ENCODE peak calls at places on chromosome 22, in six cellular contexts. One of them, this sample, is unnamed.

GRCh38 chr22:31095637-31096249 is 11.6 kb downstream of the SELENOM start:
- DNase-seq in CD8-positive, alpha-beta T cell: no peak
- DNase-seq in left lung: no peak
- DNase-seq in heart left ventricle: no peak
- DNase-seq in pancreas: no peak
- DNase-seq in sigmoid colon: no peak
- DNase-seq in this sample: no peak

GRCh38 chr22:20844055-20845037 is 14.3 kb downstream of the PI4KA start:
- DNase-seq in pancreas: no peak
- DNase-seq in sigmoid colon: no peak
- DNase-seq in CD8-positive, alpha-beta T cell: no peak
- DNase-seq in heart left ventricle: no peak
- DNase-seq in left lung: no peak
- DNase-seq in this sample: no peak

GRCh38 chr22:46043339-46043738 is 66.4 kb upstream of the WNT7B start:
- DNase-seq in CD8-positive, alpha-beta T cell: no peak
- DNase-seq in pancreas: no peak
- DNase-seq in sigmoid colon: peak; percentile 64
- DNase-seq in left lung: no peak
- DNase-seq in heart left ventricle: no peak
- DNase-seq in this sample: peak; percentile 56

GRCh38 chr22:33111491-33111890 is 53.3 kb upstream of the SYN3 start:
- DNase-seq in CD8-positive, alpha-beta T cell: no peak
- DNase-seq in left lung: no peak
- DNase-seq in sigmoid colon: no peak
- DNase-seq in heart left ventricle: no peak
- DNase-seq in pancreas: no peak
- DNase-seq in this sample: no peak

GRCh38 chr22:46364341-46365165 is 29.0 kb downstream of the TRMU start:
- DNase-seq in heart left ventricle: no peak
- DNase-seq in left lung: peak; percentile 70
- DNase-seq in pancreas: peak; percentile 74
- DNase-seq in CD8-positive, alpha-beta T cell: no peak
- DNase-seq in sigmoid colon: no peak
- DNase-seq in this sample: no peak

GRCh38 chr22:35561796-35562526 is 21.3 kb downstream of the RASD2 start:
- DNase-seq in left lung: peak; percentile 49
- DNase-seq in CD8-positive, alpha-beta T cell: no peak
- DNase-seq in pancreas: no peak
- DNase-seq in heart left ventricle: no peak
- DNase-seq in sigmoid colon: no peak
- DNase-seq in this sample: no peak

GRCh38 chr22:41914611-41915034 is 251 bp downstream of the SHISA8 start:
- DNase-seq in heart left ventricle: no peak
- DNase-seq in left lung: no peak
- DNase-seq in pancreas: no peak
- DNase-seq in CD8-positive, alpha-beta T cell: no peak
- DNase-seq in sigmoid colon: no peak
- DNase-seq in this sample: no peak

GRCh38 chr22:22195265-22196017 is 49.1 kb upstream of the VPREB1 start:
- DNase-seq in pancreas: peak; percentile 89
- DNase-seq in left lung: no peak
- DNase-seq in CD8-positive, alpha-beta T cell: peak; percentile 80
- DNase-seq in sigmoid colon: no peak
- DNase-seq in heart left ventricle: peak; percentile 46
- DNase-seq in this sample: no peak

GRCh38 chr22:45224988-45225731 is 15.5 kb downstream of the KIAA0930 start:
- DNase-seq in left lung: peak; percentile 59
- DNase-seq in CD8-positive, alpha-beta T cell: no peak
- DNase-seq in heart left ventricle: no peak
- DNase-seq in pancreas: no peak
- DNase-seq in sigmoid colon: no peak
- DNase-seq in this sample: no peak

GRCh38 chr22:43848366-43849171 is 13.7 kb downstream of the SULT4A1 start:
- DNase-seq in left lung: no peak
- DNase-seq in pancreas: no peak
- DNase-seq in heart left ventricle: no peak
- DNase-seq in sigmoid colon: peak; percentile 43
- DNase-seq in CD8-positive, alpha-beta T cell: no peak
- DNase-seq in this sample: peak; percentile 40

GRCh38 chr22:22318723-22319465 is 74.3 kb downstream of the VPREB1 start:
- DNase-seq in sigmoid colon: no peak
- DNase-seq in pancreas: no peak
- DNase-seq in heart left ventricle: no peak
- DNase-seq in left lung: no peak
- DNase-seq in CD8-positive, alpha-beta T cell: no peak
- DNase-seq in this sample: no peak

GRCh38 chr22:36144886-36145541 is 15.5 kb downstream of the APOL3 start:
- DNase-seq in left lung: no peak
- DNase-seq in heart left ventricle: peak; percentile 72
- DNase-seq in pancreas: no peak
- DNase-seq in CD8-positive, alpha-beta T cell: peak; percentile 40
- DNase-seq in sigmoid colon: peak; percentile 89
- DNase-seq in this sample: peak; percentile 79

GRCh38 chr22:32648486-32648885 is 153.0 kb upstream of the TIMP3 start:
- DNase-seq in sigmoid colon: no peak
- DNase-seq in CD8-positive, alpha-beta T cell: no peak
- DNase-seq in heart left ventricle: no peak
- DNase-seq in pancreas: no peak
- DNase-seq in left lung: no peak
- DNase-seq in this sample: no peak

GRCh38 chr22:37018815-37019308 is 385 bp downstream of the TST start:
- DNase-seq in CD8-positive, alpha-beta T cell: no peak
- DNase-seq in pancreas: peak; percentile 87
- DNase-seq in heart left ventricle: peak; percentile 81
- DNase-seq in left lung: peak; percentile 89
- DNase-seq in sigmoid colon: peak; percentile 90
- DNase-seq in this sample: peak; percentile 84

GRCh38 chr22:24503137-24503850 is 8.2 kb downstream of the UPB1 start:
- DNase-seq in CD8-positive, alpha-beta T cell: peak; percentile 56
- DNase-seq in left lung: no peak
- DNase-seq in sigmoid colon: no peak
- DNase-seq in pancreas: no peak
- DNase-seq in heart left ventricle: peak; percentile 60
- DNase-seq in this sample: no peak

GRCh38 chr22:29840498-29840897 is 2.4 kb upstream of the ASCC2 start:
- DNase-seq in heart left ventricle: no peak
- DNase-seq in pancreas: no peak
- DNase-seq in CD8-positive, alpha-beta T cell: no peak
- DNase-seq in sigmoid colon: no peak
- DNase-seq in left lung: no peak
- DNase-seq in this sample: no peak

GRCh38 chr22:43970037-43970747 is 14.9 kb downstream of the SAMM50 start:
- DNase-seq in left lung: no peak
- DNase-seq in CD8-positive, alpha-beta T cell: no peak
- DNase-seq in heart left ventricle: no peak
- DNase-seq in pancreas: no peak
- DNase-seq in sigmoid colon: peak; percentile 41
- DNase-seq in this sample: peak; percentile 38

GRCh38 chr22:30408388-30409101 is 11.7 kb downstream of the SEC14L2 start:
- DNase-seq in left lung: no peak
- DNase-seq in pancreas: no peak
- DNase-seq in sigmoid colon: no peak
- DNase-seq in heart left ventricle: no peak
- DNase-seq in CD8-positive, alpha-beta T cell: peak; percentile 11
- DNase-seq in this sample: no peak

GRCh38 chr22:46102752-46103151 is 47.6 kb upstream of the PPARA start:
- DNase-seq in heart left ventricle: no peak
- DNase-seq in sigmoid colon: no peak
- DNase-seq in pancreas: peak; percentile 83
- DNase-seq in CD8-positive, alpha-beta T cell: no peak
- DNase-seq in left lung: no peak
- DNase-seq in this sample: no peak

GRCh38 chr22:23225724-23226496 is 45.6 kb downstream of the BCR start:
- DNase-seq in CD8-positive, alpha-beta T cell: peak; percentile 68
- DNase-seq in heart left ventricle: peak; percentile 53
- DNase-seq in sigmoid colon: no peak
- DNase-seq in left lung: peak; percentile 87
- DNase-seq in pancreas: no peak
- DNase-seq in this sample: no peak

GRCh38 chr22:47369020-47369419 is 606.6 kb downstream of the TBC1D22A start:
- DNase-seq in heart left ventricle: no peak
- DNase-seq in pancreas: peak; percentile 31
- DNase-seq in left lung: peak; percentile 47
- DNase-seq in CD8-positive, alpha-beta T cell: no peak
- DNase-seq in sigmoid colon: no peak
- DNase-seq in this sample: peak; percentile 20
- H3K9me3 ChIP-seq in heart left ventricle: no peaks in the 10 kb centered on the region
- H3K9me3 ChIP-seq in pancreas: no peaks in the 10 kb centered on the region
- H3K9me3 ChIP-seq in left lung: no peaks in the 10 kb centered on the region
- H3K9me3 ChIP-seq in CD8-positive, alpha-beta T cell: no peaks in the 10 kb centered on the region
- H3K9me3 ChIP-seq in sigmoid colon: peaks cover 3% of the 10 kb centered on the region
- H3K9me3 ChIP-seq in this sample: no peaks in the 10 kb centered on the region

DNA sequence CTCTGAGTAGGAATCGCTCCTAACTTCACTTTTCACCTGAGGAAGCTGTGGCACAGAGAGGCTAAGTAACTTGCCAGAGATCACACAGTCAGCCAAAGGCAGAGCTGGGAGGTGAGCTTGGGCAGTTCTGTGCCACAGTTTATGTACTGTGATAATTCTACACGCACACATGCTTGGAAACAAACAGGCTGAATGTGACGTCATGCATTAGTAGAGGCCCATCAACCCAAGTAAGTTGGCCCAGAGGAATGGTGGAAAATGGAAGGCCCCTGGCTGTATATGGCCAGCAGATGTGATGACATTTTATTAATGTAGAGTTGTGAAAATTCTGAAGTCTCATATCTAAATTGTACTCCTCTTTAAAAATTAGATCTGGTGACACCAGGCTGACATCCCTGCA is 394.0 kb downstream of the MIAT start:
- DNase-seq in heart left ventricle: no peak
- DNase-seq in CD8-positive, alpha-beta T cell: no peak
- DNase-seq in left lung: no peak
- DNase-seq in pancreas: no peak
- DNase-seq in sigmoid colon: no peak
- DNase-seq in this sample: no peak
- H3K4me1 ChIP-seq in heart left ventricle: no peaks in the 10 kb centered on the region
- H3K4me1 ChIP-seq in CD8-positive, alpha-beta T cell: no peaks in the 10 kb centered on the region
- H3K4me1 ChIP-seq in left lung: no peaks in the 10 kb centered on the region
- H3K4me1 ChIP-seq in pancreas: no peaks in the 10 kb centered on the region
- H3K4me1 ChIP-seq in sigmoid colon: no peaks in the 10 kb centered on the region
- H3K4me1 ChIP-seq in this sample: no peaks in the 10 kb centered on the region

GRCh38 chr22:17788528-17789378 is 14.5 kb upstream of the BID start:
- DNase-seq in sigmoid colon: no peak
- DNase-seq in heart left ventricle: no peak
- DNase-seq in pancreas: no peak
- DNase-seq in left lung: no peak
- DNase-seq in CD8-positive, alpha-beta T cell: no peak
- DNase-seq in this sample: no peak
- TF ChIP-seq CTCF in sigmoid colon: no peak
- TF ChIP-seq CTCF in heart left ventricle: no peak
- TF ChIP-seq CTCF in pancreas: no peak
- TF ChIP-seq CTCF in left lung: no peak
- TF ChIP-seq CTCF in CD8-positive, alpha-beta T cell: no peak
- TF ChIP-seq CTCF in this sample: no peak

GRCh38 chr22:19451570-19451969 is 4.1 kb upstream of the C22orf39 start:
- DNase-seq in left lung: no peak
- DNase-seq in sigmoid colon: no peak
- DNase-seq in heart left ventricle: no peak
- DNase-seq in CD8-positive, alpha-beta T cell: no peak
- DNase-seq in pancreas: no peak
- DNase-seq in this sample: no peak

GRCh38 chr22:19454156-19454555 is 6.6 kb upstream of the C22orf39 start:
- DNase-seq in heart left ventricle: no peak
- DNase-seq in sigmoid colon: no peak
- DNase-seq in pancreas: no peak
- DNase-seq in CD8-positive, alpha-beta T cell: no peak
- DNase-seq in left lung: no peak
- DNase-seq in this sample: no peak

GRCh38 chr22:19455033-19455432 is 7.5 kb upstream of the C22orf39 start:
- DNase-seq in sigmoid colon: no peak
- DNase-seq in pancreas: no peak
- DNase-seq in CD8-positive, alpha-beta T cell: no peak
- DNase-seq in left lung: no peak
- DNase-seq in heart left ventricle: no peak
- DNase-seq in this sample: no peak

GRCh38 chr22:19455585-19456370 is 8.3 kb upstream of the C22orf39 start:
- DNase-seq in heart left ventricle: no peak
- DNase-seq in CD8-positive, alpha-beta T cell: no peak
- DNase-seq in sigmoid colon: no peak
- DNase-seq in left lung: no peak
- DNase-seq in pancreas: no peak
- DNase-seq in this sample: no peak

DNA sequence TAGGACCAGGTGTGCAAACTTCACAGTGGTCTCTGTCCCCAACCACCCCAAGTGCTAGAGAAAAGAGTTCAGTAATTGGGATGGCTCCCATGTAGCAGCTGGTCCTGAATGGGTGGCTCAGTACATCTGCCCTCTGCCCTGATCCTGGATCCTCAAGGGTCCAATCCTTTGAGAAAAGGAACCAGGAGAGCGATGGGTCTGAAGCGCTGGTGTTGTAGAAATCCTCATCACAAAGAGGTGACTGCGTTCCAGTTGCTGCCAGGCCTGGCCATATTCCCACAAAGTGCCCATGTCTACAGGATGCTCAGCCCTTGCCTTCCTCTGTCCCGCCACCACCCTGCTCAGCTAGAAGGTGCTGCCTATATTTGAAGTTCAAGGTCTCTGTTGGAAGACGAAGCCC is 6.2 kb upstream of the C22orf39 start:
- DNase-seq in heart left ventricle: no peak
- DNase-seq in pancreas: no peak
- DNase-seq in sigmoid colon: no peak
- DNase-seq in left lung: no peak
- DNase-seq in CD8-positive, alpha-beta T cell: no peak
- DNase-seq in this sample: no peak
- H3K9me3 ChIP-seq in heart left ventricle: no peaks in the 10 kb centered on the region
- H3K9me3 ChIP-seq in pancreas: no peaks in the 10 kb centered on the region
- H3K9me3 ChIP-seq in sigmoid colon: no peaks in the 10 kb centered on the region
- H3K9me3 ChIP-seq in left lung: no peaks in the 10 kb centered on the region
- H3K9me3 ChIP-seq in CD8-positive, alpha-beta T cell: no peaks in the 10 kb centered on the region
- H3K9me3 ChIP-seq in this sample: no peaks in the 10 kb centered on the region

GRCh38 chr22:48098936-48099245 is 1336.4 kb downstream of the TBC1D22A start:
- DNase-seq in left lung: no peak
- DNase-seq in heart left ventricle: no peak
- DNase-seq in sigmoid colon: peak; percentile 25
- DNase-seq in pancreas: no peak
- DNase-seq in CD8-positive, alpha-beta T cell: no peak
- DNase-seq in this sample: peak; percentile 43
- H3K4me1 ChIP-seq in left lung: peaks cover 9% of the 10 kb centered on the region
- H3K4me1 ChIP-seq in heart left ventricle: no peaks in the 10 kb centered on the region
- H3K4me1 ChIP-seq in sigmoid colon: no peaks in the 10 kb centered on the region
- H3K4me1 ChIP-seq in pancreas: no peaks in the 10 kb centered on the region
- H3K4me1 ChIP-seq in CD8-positive, alpha-beta T cell: peaks cover 28% of the 10 kb centered on the region
- H3K4me1 ChIP-seq in this sample: no peaks in the 10 kb centered on the region

DNA sequence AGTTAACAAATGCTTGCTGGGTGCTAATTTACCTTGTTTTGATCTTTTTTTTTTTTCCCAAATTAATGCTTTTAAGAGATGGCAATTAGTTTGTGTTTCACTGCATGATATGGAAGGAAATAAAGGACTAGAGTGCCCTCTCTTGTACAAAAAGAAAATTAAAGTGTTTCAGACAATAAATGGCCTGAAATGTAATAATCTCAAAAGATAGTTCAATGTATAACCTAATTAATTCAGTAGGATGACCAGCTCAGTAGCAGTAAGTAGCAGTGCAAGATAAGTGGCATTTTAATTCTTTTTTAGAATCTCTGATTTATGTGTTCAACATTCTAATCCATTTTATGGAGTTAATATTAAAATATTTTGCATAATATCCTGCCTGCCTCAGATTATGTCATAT is 39.9 kb upstream of the MYO18B start:
- DNase-seq in left lung: no peak
- DNase-seq in heart left ventricle: no peak
- DNase-seq in sigmoid colon: no peak
- DNase-seq in pancreas: no peak
- DNase-seq in CD8-positive, alpha-beta T cell: no peak
- DNase-seq in this sample: no peak
- TF ChIP-seq CTCF in left lung: peak; percentile 31
- TF ChIP-seq CTCF in heart left ventricle: peak; percentile 61
- TF ChIP-seq CTCF in sigmoid colon: no peak
- TF ChIP-seq CTCF in pancreas: peak; percentile 21
- TF ChIP-seq CTCF in CD8-positive, alpha-beta T cell: no peak
- TF ChIP-seq CTCF in this sample: no peak

This sample was measured in suprapubic skin.